ENCODE peak calls at places on chromosomes 5 and 9, in six cellular contexts. B is PC-3, J is nephron progenitor cell, O is choroid plexus epithelial cell, X is HCT116, E is A549. W is an unnamed sample.

GRCh38 chr5:162209005-162209605 is 141.5 kb downstream of the GABRG2 start:
- DNase-seq in B (peak), J (peak), O (peak), X (peak), E (no peak), W (peak)

GRCh38 chr5:54990751-54991349 is 5.5 kb upstream of the ESM1 start:
- DNase-seq in B (peak), J (no peak), O (peak), X (no peak), E (no peak), W (peak)

GRCh38 chr5:68137451-68138190 is 77.9 kb upstream of the PIK3R1 start:
- DNase-seq in B (no peak), J (no peak), O (no peak), X (no peak), E (no peak), W (no peak)

GRCh38 chr9:76302947-76303550 is 91.2 kb downstream of the RFK start:
- DNase-seq in B (peak), J (no peak), O (peak), X (peak), E (peak), W (peak)

GRCh38 chr5:91541696-91542095 is 158.6 kb upstream of the ARRDC3 start:
- DNase-seq in B (peak), J (no peak), O (peak), X (peak), E (peak), W (peak)

GRCh38 chr5:95861221-95861857 is 38.8 kb upstream of the GLRX start:
- DNase-seq in B (peak), J (no peak), O (peak), X (peak), E (peak), W (peak)

GRCh38 chr5:76585783-76586217 is 37.4 kb downstream of the F2RL2 start:
- DNase-seq in B (no peak), J (no peak), O (no peak), X (no peak), E (no peak), W (no peak)

GRCh38 chr5:87121315-87122170 is 146.1 kb upstream of the RASA1 start:
- DNase-seq in B (peak), J (no peak), O (peak), X (peak), E (peak), W (peak)

GRCh38 chr5:1316588-1316902 is 21.7 kb upstream of the TERT start:
- DNase-seq in B (no peak), J (no peak), O (no peak), X (no peak), E (no peak), W (no peak)

GRCh38 chr5:148808864-148809642 is 17.4 kb upstream of the ADRB2 start:
- DNase-seq in B (peak), J (peak), O (no peak), X (no peak), E (no peak), W (peak)

GRCh38 chr9:122053951-122054350 is 39.2 kb downstream of the TTLL11 start:
- DNase-seq in B (no peak), J (no peak), O (no peak), X (no peak), E (no peak), W (no peak)

GRCh38 chr5:81315336-81315735 is 13.9 kb downstream of the ZCCHC9 start:
- DNase-seq in B (peak), J (no peak), O (peak), X (no peak), E (no peak), W (no peak)

GRCh38 chr5:121805931-121806330 is 45.8 kb upstream of the FTMT start:
- DNase-seq in B (no peak), J (no peak), O (no peak), X (no peak), E (no peak), W (no peak)

GRCh38 chr9:79694676-79695400 is 123.1 kb downstream of the TLE4 start:
- DNase-seq in B (no peak), J (no peak), O (peak), X (no peak), E (no peak), W (peak)

GRCh38 chr9:110977259-110977709 is 61.0 kb downstream of the LPAR1 start:
- DNase-seq in B (peak), J (no peak), O (peak), X (peak), E (peak), W (peak)

GRCh38 chr5:50888754-50889153 is 222.3 kb downstream of the PARP8 start:
- DNase-seq in B (no peak), J (no peak), O (no peak), X (no peak), E (no peak), W (no peak)

GRCh38 chr9:21470126-21470525 is 12.0 kb downstream of the IFNE start:
- DNase-seq in B (no peak), J (no peak), O (no peak), X (no peak), E (no peak), W (no peak)

GRCh38 chr5:133466551-133467324 is 145.6 kb downstream of the FSTL4 start:
- DNase-seq in B (no peak), J (no peak), O (no peak), X (no peak), E (no peak), W (no peak)

GRCh38 chr5:17054911-17055310 is 118.8 kb upstream of the MYO10 start:
- DNase-seq in B (no peak), J (no peak), O (peak), X (no peak), E (no peak), W (no peak)

GRCh38 chr9:113436753-113437515 is 26.4 kb downstream of the C9orf43 start:
- DNase-seq in B (no peak), J (no peak), O (peak), X (no peak), E (no peak), W (no peak)

GRCh38 chr5:128695791-128696520 is 157.9 kb upstream of the FBN2 start:
- DNase-seq in B (peak), J (no peak), O (peak), X (no peak), E (no peak), W (peak)

GRCh38 chr9:134539613-134540012 is 102.0 kb upstream of the COL5A1 start:
- DNase-seq in B (no peak), J (no peak), O (no peak), X (no peak), E (no peak), W (no peak)

GRCh38 chr9:133027134-133027533 is 3.7 kb upstream of the GTF3C5 start:
- DNase-seq in B (no peak), J (no peak), O (no peak), X (no peak), E (no peak), W (no peak)

DNA sequence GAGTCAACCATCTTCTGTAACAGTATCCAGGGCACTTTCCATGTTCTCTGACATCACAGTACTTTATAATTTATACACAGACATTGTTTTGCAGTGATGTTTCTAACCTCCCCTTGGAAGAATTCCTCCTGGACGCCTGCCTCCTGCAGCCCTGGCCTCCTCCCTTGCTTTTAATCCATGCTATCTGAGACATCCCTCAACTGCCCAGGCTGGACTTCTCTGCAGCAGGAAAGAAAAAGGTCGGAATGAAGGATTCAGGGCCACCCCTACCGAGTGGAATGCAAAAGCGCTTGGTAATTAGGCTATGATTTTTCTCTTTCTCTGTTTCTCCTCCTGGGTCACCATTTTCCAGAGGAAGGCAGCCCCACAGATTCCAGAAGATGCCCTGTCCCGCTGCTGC is 47.0 kb upstream of the SHC3 start:
- DNase-seq in B (no peak), J (no peak), O (peak), X (no peak), E (no peak), W (no peak)
- TF ChIP-seq CTCF in B (no peak), J (no peak), O (peak), X (no peak), E (no peak), W (no peak)

GRCh38 chr9:72960446-72960845 is 7.6 kb upstream of the ALDH1A1 start:
- DNase-seq in B (no peak), J (no peak), O (no peak), X (no peak), E (no peak), W (peak)
- TF ChIP-seq CTCF in B (no peak), J (no peak), O (no peak), X (no peak), E (peak), W (no peak)

GRCh38 chr5:75053286-75054109 is 1.1 kb upstream of the GCNT4 start:
- DNase-seq in B (peak), J (peak), O (peak), X (no peak), E (peak), W (peak)
- TF ChIP-seq CTCF in B (peak), J (no peak), O (peak), X (peak), E (peak), W (peak)

DNA sequence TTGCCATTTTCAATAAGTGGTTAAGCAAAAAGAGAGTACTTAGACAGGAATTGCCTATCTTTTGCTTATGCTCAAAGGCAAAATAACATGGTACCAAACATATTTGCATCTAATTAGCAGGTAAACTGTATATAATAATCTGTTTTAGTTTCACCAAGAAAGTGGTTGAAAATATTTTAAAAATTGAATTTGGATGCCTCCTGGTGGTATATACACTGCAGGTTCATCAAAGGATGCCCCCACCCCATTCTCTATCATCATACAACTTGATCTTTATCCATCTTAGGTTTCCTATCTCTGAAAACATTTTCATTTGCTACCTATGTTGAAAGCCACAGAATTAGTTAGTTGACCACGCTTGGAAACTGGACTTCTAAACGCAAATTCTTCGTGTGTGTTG is 47.0 kb upstream of the MROH2B start:
- DNase-seq in B (peak), J (no peak), O (peak), X (no peak), E (no peak), W (no peak)
- TF ChIP-seq CTCF in B (peak), J (no peak), O (peak), X (no peak), E (no peak), W (no peak)

DNA sequence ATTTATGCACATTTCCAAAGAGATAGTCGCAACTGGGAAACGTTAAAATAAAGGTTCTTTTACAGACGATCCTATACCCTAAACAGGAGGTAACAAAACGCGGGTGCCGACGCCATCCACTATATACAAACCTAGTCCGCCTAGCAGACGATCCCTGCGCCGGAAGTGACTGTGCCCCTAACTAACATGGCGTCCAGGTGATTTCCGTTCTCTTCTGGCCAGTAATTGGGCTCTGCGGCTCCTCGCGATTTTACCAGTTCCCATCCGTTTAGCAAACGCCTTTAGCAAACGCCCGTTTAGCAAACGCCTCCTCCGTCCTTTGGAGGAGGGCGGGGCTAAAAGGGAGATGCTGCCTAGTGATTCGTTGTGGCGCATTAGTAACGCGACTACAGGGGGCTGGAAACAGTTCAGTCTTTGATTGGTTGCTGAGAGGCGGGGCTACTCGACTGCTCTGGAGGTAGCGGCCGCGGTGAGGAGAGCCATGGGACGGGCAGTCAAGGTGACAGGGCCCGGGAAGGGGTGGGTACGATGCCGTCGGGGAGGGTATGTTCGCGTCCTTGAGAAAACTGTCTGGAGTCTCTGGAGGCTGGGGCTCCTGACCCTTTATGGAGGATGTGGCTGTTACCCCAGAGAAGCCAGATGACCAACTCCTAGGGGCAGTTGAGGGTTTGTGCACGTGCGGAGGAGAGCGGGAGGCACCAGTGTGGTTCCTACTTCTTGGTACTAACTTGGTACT is at the start of gene LYRM7:
- DNase-seq in B (peak), J (peak), O (peak), X (peak), E (peak), W (peak)
- TF ChIP-seq CTCF in B (no peak), J (no peak), O (peak), X (no peak), E (no peak), W (no peak)

GRCh38 chr9:35882265-35882848 is 12.2 kb upstream of the OR13J1 start:
- DNase-seq in B (peak), J (peak), O (peak), X (peak), E (peak), W (peak)
- TF ChIP-seq CTCF in B (peak), J (peak), O (peak), X (peak), E (peak), W (peak)

DNA sequence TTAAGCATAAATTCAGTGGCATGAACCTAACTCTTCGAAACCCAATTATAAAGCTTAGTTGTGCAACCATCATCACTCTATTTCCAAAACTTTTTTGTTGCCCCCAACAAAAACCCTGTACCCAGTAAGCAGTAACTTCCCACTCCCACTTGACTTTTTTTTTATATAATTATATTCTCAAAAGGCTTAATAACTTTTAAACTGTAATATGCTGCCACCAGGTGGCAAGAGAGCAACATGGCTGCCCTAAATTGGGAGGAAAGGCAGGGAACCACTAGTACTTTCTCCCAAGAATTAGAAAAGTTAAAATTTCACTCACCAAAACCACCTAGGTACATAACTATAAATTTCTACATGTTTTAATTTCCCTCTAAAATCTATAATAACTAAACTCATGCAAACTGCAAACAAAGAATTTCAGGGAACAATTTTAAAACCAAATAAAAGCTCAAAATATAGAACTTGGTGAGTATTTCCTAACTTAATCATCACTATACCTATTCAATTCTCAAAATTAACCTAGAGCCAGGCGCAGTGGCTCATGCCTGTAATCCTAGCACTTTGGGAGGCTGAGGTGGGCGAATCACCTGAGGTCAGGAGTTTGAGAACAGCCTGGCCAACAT is 50.2 kb upstream of the RNF38 start:
- DNase-seq in B (peak), J (peak), O (peak), X (peak), E (peak), W (peak)
- TF ChIP-seq CTCF in B (peak), J (peak), O (peak), X (peak), E (peak), W (peak)

GRCh38 chr5:176429972-176430371 is 13.6 kb upstream of the CLTB start:
- DNase-seq in B (no peak), J (no peak), O (no peak), X (no peak), E (no peak), W (no peak)
- TF ChIP-seq CTCF in B (no peak), J (no peak), O (peak), X (no peak), E (no peak), W (no peak)